ENCODE peak calls at places on chromosomes 13 and 19, in seven cellular contexts. U is AG09319, S is kidney epithelial cell, L is GM12865, T is PC-9, G is mucosa of descending colon, I is HFF-Myc. Y is an unnamed sample.

GRCh38 chr13:47831265-47831664 is 169.8 kb downstream of the SUCLA2 start:
- DNase-seq in U (no peak), S (no peak), L (no peak), T (no peak), G (no peak), I (no peak), Y (no peak)

GRCh38 chr19:12785431-12786011 is 5.8 kb upstream of the JUNB start:
- DNase-seq in U (no peak), S (no peak), L (no peak), T (peak), G (no peak), I (no peak), Y (no peak)

GRCh38 chr19:48308695-48309586 is 16.4 kb upstream of the EMP3 start:
- DNase-seq in U (no peak), S (no peak), L (peak), T (no peak), G (no peak), I (no peak), Y (no peak)

GRCh38 chr19:16702123-16702522 is 17.5 kb upstream of the NWD1 start:
- DNase-seq in U (peak), S (no peak), L (peak), T (peak), G (no peak), I (peak), Y (no peak)

GRCh38 chr19:34431681-34432402 is 3.7 kb downstream of the UBA2 start:
- DNase-seq in U (no peak), S (no peak), L (no peak), T (no peak), G (no peak), I (no peak), Y (no peak)

GRCh38 chr13:75481176-75482069 is 546 bp downstream of the TBC1D4 start:
- DNase-seq in U (no peak), S (no peak), L (peak), T (no peak), G (peak), I (no peak), Y (peak)

GRCh38 chr19:37905936-37906867 is at the start of gene WDR87:
- DNase-seq in U (no peak), S (no peak), L (peak), T (peak), G (peak), I (no peak), Y (peak)

GRCh38 chr19:51470966-51471365 is 7.4 kb upstream of the CEACAM18 start:
- DNase-seq in U (no peak), S (no peak), L (no peak), T (no peak), G (no peak), I (no peak), Y (no peak)

GRCh38 chr19:5304486-5304885 is 36.1 kb downstream of the PTPRS start:
- DNase-seq in U (no peak), S (no peak), L (no peak), T (no peak), G (no peak), I (no peak), Y (no peak)

GRCh38 chr19:4115050-4115817 is 8.7 kb downstream of the MAP2K2 start:
- DNase-seq in U (no peak), S (no peak), L (peak), T (no peak), G (peak), I (no peak), Y (no peak)

GRCh38 chr13:113996081-113996911 is 22.4 kb upstream of the C13orf46 start:
- DNase-seq in U (no peak), S (no peak), L (no peak), T (no peak), G (peak), I (no peak), Y (no peak)

GRCh38 chr19:37933965-37934364 is 27.0 kb downstream of the SIPA1L3 start:
- DNase-seq in U (no peak), S (no peak), L (no peak), T (no peak), G (no peak), I (no peak), Y (peak)

GRCh38 chr13:27956576-27957300 is 12.4 kb downstream of the CDX2 start:
- DNase-seq in U (no peak), S (no peak), L (no peak), T (peak), G (no peak), I (no peak), Y (no peak)

GRCh38 chr19:18785179-18786124 is 5.7 kb downstream of the COMP start:
- DNase-seq in U (no peak), S (no peak), L (peak), T (peak), G (peak), I (no peak), Y (peak)

GRCh38 chr19:10105241-10106099 is 692 bp upstream of the PPAN start:
- DNase-seq in U (no peak), S (no peak), L (peak), T (no peak), G (no peak), I (no peak), Y (no peak)

GRCh38 chr19:42229263-42229854 is 9.2 kb downstream of the ZNF526 start:
- DNase-seq in U (no peak), S (no peak), L (no peak), T (no peak), G (no peak), I (no peak), Y (no peak)

GRCh38 chr13:77207943-77208342 is 119.0 kb downstream of the MYCBP2 start:
- DNase-seq in U (peak), S (no peak), L (no peak), T (no peak), G (no peak), I (peak), Y (no peak)

GRCh38 chr19:34306213-34306661 is 51.9 kb downstream of the GARRE1 start:
- DNase-seq in U (no peak), S (no peak), L (no peak), T (no peak), G (no peak), I (no peak), Y (no peak)

GRCh38 chr19:2762783-2763496 is 20.1 kb downstream of the SGTA start:
- DNase-seq in U (no peak), S (no peak), L (no peak), T (no peak), G (no peak), I (no peak), Y (no peak)

GRCh38 chr13:20127563-20128458 is 33.0 kb downstream of the GJA3 start:
- DNase-seq in U (no peak), S (no peak), L (peak), T (peak), G (peak), I (no peak), Y (peak)

GRCh38 chr19:6586726-6587092 is 4.2 kb downstream of the CD70 start:
- DNase-seq in U (no peak), S (no peak), L (no peak), T (no peak), G (no peak), I (no peak), Y (no peak)

GRCh38 chr13:97127842-97128241 is 94.3 kb upstream of the MBNL2 start:
- DNase-seq in U (no peak), S (no peak), L (no peak), T (peak), G (no peak), I (no peak), Y (no peak)
- TF ChIP-seq CTCF in U (no peak), S (no peak), L (no peak), T (no peak), G (no peak), I (no peak), Y (no peak)

DNA sequence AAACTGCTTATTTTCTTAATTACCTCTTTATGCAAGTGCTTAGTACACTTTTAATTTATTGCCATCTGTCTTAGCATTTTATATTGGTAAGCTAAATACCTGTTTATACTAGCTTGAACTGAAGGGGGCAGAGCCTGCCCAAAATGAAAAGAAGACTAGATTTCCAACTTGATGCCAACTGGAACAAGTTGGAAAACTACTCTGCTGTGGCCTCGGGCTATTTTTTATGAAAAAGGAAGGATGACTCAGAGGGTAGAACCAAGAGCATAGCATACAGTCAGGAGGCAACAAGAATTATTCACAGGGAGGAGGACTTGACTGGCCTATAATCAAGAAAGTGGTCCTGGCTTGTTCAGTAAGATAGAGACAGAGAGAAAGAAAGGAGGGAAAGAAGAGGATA is 150.3 kb downstream of the NDFIP2 start:
- DNase-seq in U (peak), S (peak), L (no peak), T (peak), G (no peak), I (peak), Y (no peak)
- TF ChIP-seq CTCF in U (peak), S (no peak), L (no peak), T (peak), G (no peak), I (peak), Y (no peak)

GRCh38 chr13:24627864-24628418 is 52.3 kb upstream of the ATP12A start:
- DNase-seq in U (no peak), S (no peak), L (no peak), T (no peak), G (no peak), I (no peak), Y (no peak)
- TF ChIP-seq CTCF in U (no peak), S (no peak), L (no peak), T (no peak), G (no peak), I (no peak), Y (no peak)

GRCh38 chr19:13884726-13885591 is 8.0 kb downstream of the NANOS3 start:
- DNase-seq in U (no peak), S (no peak), L (no peak), T (no peak), G (peak), I (no peak), Y (no peak)

GRCh38 chr19:13882419-13882795 is 5.5 kb downstream of the NANOS3 start:
- DNase-seq in U (no peak), S (no peak), L (no peak), T (no peak), G (no peak), I (no peak), Y (no peak)

GRCh38 chr19:13882841-13883240 is 5.9 kb downstream of the NANOS3 start:
- DNase-seq in U (no peak), S (no peak), L (no peak), T (no peak), G (no peak), I (no peak), Y (no peak)

GRCh38 chr19:13881692-13882418 is 4.9 kb downstream of the NANOS3 start:
- DNase-seq in U (no peak), S (no peak), L (peak), T (no peak), G (peak), I (no peak), Y (no peak)

DNA sequence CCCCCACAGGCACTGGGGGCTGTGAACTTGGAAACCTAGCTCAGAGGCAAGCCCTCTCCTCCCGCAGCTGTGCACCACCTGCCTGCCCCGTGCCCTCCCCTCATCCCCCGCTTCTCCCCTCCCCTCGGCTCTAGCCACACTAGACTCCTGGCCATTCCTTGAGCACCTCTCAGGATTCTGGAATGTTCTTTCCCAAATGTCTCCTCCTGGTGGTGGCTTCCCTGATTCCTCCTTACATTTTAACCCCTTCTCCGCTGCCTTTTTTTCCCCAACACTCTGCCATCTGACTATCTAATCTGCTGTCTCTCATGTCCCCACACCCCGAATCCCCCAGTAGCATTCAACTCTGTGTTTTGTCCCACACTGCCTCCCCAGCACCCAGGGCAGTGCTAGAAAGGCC is 6.7 kb downstream of the NANOS3 start:
- DNase-seq in U (no peak), S (no peak), L (no peak), T (no peak), G (no peak), I (no peak), Y (no peak)
- TF ChIP-seq CTCF in U (peak), S (peak), L (no peak), T (peak), G (no peak), I (peak), Y (no peak)

GRCh38 chr13:33053397-33054066 is 37.3 kb downstream of the KL start:
- DNase-seq in U (no peak), S (no peak), L (no peak), T (no peak), G (no peak), I (no peak), Y (no peak)
- TF ChIP-seq CTCF in U (no peak), S (no peak), L (no peak), T (no peak), G (no peak), I (no peak), Y (no peak)